ENCODE peak calls at places on chromosome 13, in six cellular contexts. J, E, M, B, I and S are unnamed samples.

GRCh38 chr13:93169980-93170379 is 56.6 kb upstream of the GPC6 start:
- DNase-seq in J (no peak), I (peak), E (no peak), M (peak), B (no peak), S (no peak)

GRCh38 chr13:110062777-110063442 is 244.0 kb downstream of the COL4A1 start:
- DNase-seq in M (no peak), I (no peak), B (no peak), E (no peak), J (no peak), S (no peak)

GRCh38 chr13:109730832-109731335 is 55.5 kb downstream of the IRS2 start:
- DNase-seq in J (no peak), I (no peak), B (no peak), M (no peak), E (no peak), S (no peak)

GRCh38 chr13:35979378-35979911 is 151.7 kb downstream of the DCLK1 start:
- DNase-seq in J (peak), B (no peak), E (no peak), I (peak), M (peak), S (no peak)

GRCh38 chr13:69769637-69770036 is 338.0 kb upstream of the ATXN8OS start:
- DNase-seq in I (no peak), B (no peak), E (peak), M (no peak), J (no peak), S (no peak)

GRCh38 chr13:106133025-106133424 is 402.4 kb downstream of the EFNB2 start:
- DNase-seq in M (no peak), E (no peak), J (no peak), I (peak), B (no peak), S (no peak)

GRCh38 chr13:103078145-103078544 is 11.9 kb upstream of the SLC10A2 start:
- DNase-seq in E (no peak), M (no peak), B (no peak), J (no peak), I (no peak), S (no peak)

GRCh38 chr13:99367663-99368448 is 60.7 kb upstream of the GPR183 start:
- DNase-seq in B (no peak), E (no peak), J (no peak), I (no peak), M (no peak), S (no peak)

GRCh38 chr13:113117335-113117872 is 5.2 kb upstream of the F10 start:
- DNase-seq in E (no peak), M (no peak), J (no peak), B (no peak), I (no peak), S (no peak)

GRCh38 chr13:112959701-112960542 is 9.1 kb upstream of the MCF2L start:
- DNase-seq in M (no peak), E (no peak), J (no peak), B (no peak), I (no peak), S (peak)

GRCh38 chr13:113997845-113998751 is 24.2 kb upstream of the C13orf46 start:
- DNase-seq in B (peak), M (peak), I (no peak), E (no peak), J (peak), S (peak)

GRCh38 chr13:20998649-20999415 is 62.6 kb downstream of the LATS2 start:
- DNase-seq in J (no peak), B (no peak), E (no peak), I (no peak), M (no peak), S (peak)

GRCh38 chr13:60139272-60139671 is 24.5 kb downstream of the DIAPH3 start:
- DNase-seq in B (no peak), J (no peak), M (no peak), I (peak), E (no peak), S (no peak)

GRCh38 chr13:50033696-50034095 is 18.5 kb downstream of the KCNRG start:
- DNase-seq in I (peak), B (no peak), M (no peak), E (no peak), J (no peak), S (no peak)

GRCh38 chr13:98780972-98781869 is 28.7 kb upstream of the SLC15A1 start:
- DNase-seq in J (no peak), E (no peak), M (no peak), B (no peak), I (no peak), S (no peak)

GRCh38 chr13:39306639-39307589 is 268.7 kb downstream of the NHLRC3 start:
- DNase-seq in B (no peak), J (no peak), I (no peak), E (no peak), M (no peak), S (no peak)

GRCh38 chr13:110161112-110161897 is 145.7 kb downstream of the COL4A1 start:
- DNase-seq in J (no peak), I (no peak), E (no peak), B (peak), M (no peak), S (no peak)

GRCh38 chr13:48775804-48776203 is 122.1 kb downstream of the CYSLTR2 start:
- DNase-seq in B (no peak), M (peak), E (no peak), I (peak), J (no peak), S (no peak)

GRCh38 chr13:97975280-97975850 is 21.9 kb downstream of the IPO5 start:
- DNase-seq in E (no peak), B (no peak), I (no peak), J (no peak), M (no peak), S (no peak)

GRCh38 chr13:72458701-72459100 is 268.7 kb downstream of the MZT1 start:
- DNase-seq in M (no peak), J (no peak), B (no peak), E (peak), I (peak), S (no peak)

GRCh38 chr13:20350380-20350763 is 118.3 kb upstream of the GJB6 start:
- DNase-seq in M (no peak), I (no peak), B (no peak), E (no peak), J (no peak), S (no peak)

GRCh38 chr13:99366075-99366987 is 59.1 kb upstream of the GPR183 start:
- DNase-seq in E (no peak), M (no peak), I (no peak), J (no peak), B (no peak), S (no peak)

GRCh38 chr13:39370554-39370953 is 232.4 kb downstream of the LHFPL6 start:
- DNase-seq in M (no peak), B (no peak), I (no peak), E (no peak), J (no peak), S (no peak)

GRCh38 chr13:35926859-35927530 is 204.2 kb downstream of the DCLK1 start:
- DNase-seq in M (no peak), B (no peak), I (no peak), J (no peak), E (no peak), S (no peak)

GRCh38 chr13:28679628-28680027 is 20.7 kb downstream of the POMP start:
- DNase-seq in I (no peak), M (no peak), E (no peak), B (no peak), J (no peak), S (no peak)

GRCh38 chr13:20799726-20800416 is 26.1 kb upstream of the EEF1AKMT1 start:
- DNase-seq in M (no peak), E (no peak), B (no peak), I (peak), J (no peak), S (no peak)

GRCh38 chr13:20411638-20412342 is 113.9 kb downstream of the CRYL1 start:
- DNase-seq in I (no peak), J (no peak), E (no peak), B (no peak), M (no peak), S (no peak)

GRCh38 chr13:58239774-58240268 is 608.3 kb downstream of the PCDH17 start:
- DNase-seq in M (no peak), I (no peak), E (no peak), J (no peak), B (no peak), S (no peak)

GRCh38 chr13:34465423-34465922 is 476.6 kb upstream of the NBEA start:
- DNase-seq in M (no peak), E (no peak), B (no peak), J (no peak), I (no peak), S (no peak)

GRCh38 chr13:29817604-29818378 is 32.6 kb downstream of the UBL3 start:
- DNase-seq in I (peak), B (peak), M (no peak), E (no peak), J (no peak), S (no peak)

GRCh38 chr13:24381539-24382265 is 72.3 kb downstream of the C1QTNF9 start:
- DNase-seq in E (peak), I (peak), B (no peak), J (no peak), M (no peak), S (no peak)

GRCh38 chr13:51581148-51581820 is 3.0 kb upstream of the WDFY2 start:
- DNase-seq in B (no peak), E (no peak), M (no peak), J (no peak), I (no peak), S (no peak)

GRCh38 chr13:109481046-109481445 is 305.3 kb downstream of the IRS2 start:
- DNase-seq in M (no peak), I (peak), B (no peak), E (no peak), J (no peak), S (no peak)

GRCh38 chr13:67408823-67409222 is 178.7 kb upstream of the PCDH9 start:
- DNase-seq in B (no peak), M (no peak), E (no peak), J (no peak), I (no peak), S (no peak)

GRCh38 chr13:20125129-20125782 is 35.6 kb downstream of the GJA3 start:
- DNase-seq in M (no peak), I (peak), J (no peak), B (no peak), E (no peak), S (no peak)

GRCh38 chr13:31119966-31120733 is 41.6 kb downstream of the HSPH1 start:
- DNase-seq in J (no peak), E (no peak), I (no peak), M (no peak), B (no peak), S (no peak)

GRCh38 chr13:30256713-30257432 is 50.5 kb downstream of the KATNAL1 start:
- DNase-seq in J (no peak), I (no peak), M (no peak), E (no peak), B (no peak), S (no peak)

GRCh38 chr13:33508060-33508459 is 222.5 kb upstream of the STARD13 start:
- DNase-seq in J (no peak), B (no peak), M (no peak), E (no peak), I (no peak), S (no peak)

GRCh38 chr13:24341439-24341838 is 32.1 kb downstream of the C1QTNF9 start:
- DNase-seq in M (peak), E (no peak), J (no peak), B (no peak), I (no peak), S (no peak)

GRCh38 chr13:39876258-39876657 is 220.8 kb downstream of the COG6 start:
- DNase-seq in M (peak), E (no peak), J (no peak), B (no peak), I (peak), S (no peak)

DNA sequence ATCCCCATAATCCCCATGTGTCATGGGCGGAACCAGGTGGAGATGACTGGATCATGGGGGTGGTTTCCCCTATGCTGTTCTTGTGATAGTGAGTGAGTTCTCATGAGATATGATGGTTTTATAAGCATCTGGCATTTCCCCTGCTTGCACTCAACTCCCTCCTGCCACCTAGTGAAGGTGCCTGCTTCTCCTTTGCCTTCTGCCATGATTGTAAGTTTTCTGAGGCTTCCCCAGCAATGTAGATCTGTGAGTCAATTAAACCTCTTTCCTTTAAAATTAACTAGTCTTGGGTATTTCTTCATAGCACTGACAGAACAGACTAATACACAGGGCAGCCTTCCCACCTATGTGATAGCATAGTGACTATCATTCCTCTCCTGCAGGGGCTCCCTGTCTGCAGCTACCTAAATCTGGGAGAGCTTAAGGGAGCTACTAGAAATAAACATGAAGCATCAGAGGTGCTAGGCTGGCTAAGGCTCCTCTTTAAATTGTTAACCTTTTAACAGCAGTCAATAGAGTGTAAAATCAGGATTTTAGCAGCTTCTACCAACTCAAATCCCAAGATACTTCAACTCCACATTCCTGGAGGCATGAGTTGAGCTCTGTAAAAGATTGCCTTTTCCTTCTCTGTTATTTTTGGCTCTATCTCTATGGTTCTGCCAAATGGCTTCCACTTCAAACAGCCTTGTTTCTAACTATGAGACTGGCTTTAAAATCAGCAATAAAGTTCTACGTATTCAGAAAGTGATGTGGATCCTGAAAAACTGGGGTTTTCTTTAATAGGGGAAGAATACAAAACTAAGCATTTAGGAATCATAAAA is 112.3 kb downstream of the VWA8 start:
- DNase-seq in I (peak), J (no peak), E (no peak), B (no peak), M (no peak), S (no peak)
- TF ChIP-seq CTCF in I (peak), J (no peak), E (peak), B (peak), M (no peak), S (peak)

GRCh38 chr13:43156916-43157315 is 133.5 kb downstream of the DNAJC15 start:
- DNase-seq in M (no peak), J (no peak), B (no peak), E (no peak), I (peak), S (no peak)

GRCh38 chr13:43157796-43158195 is 134.4 kb downstream of the DNAJC15 start:
- DNase-seq in E (no peak), M (no peak), B (no peak), J (no peak), I (peak), S (no peak)

GRCh38 chr13:43154083-43154739 is 130.8 kb downstream of the DNAJC15 start:
- DNase-seq in I (peak), M (no peak), B (no peak), J (no peak), E (no peak), S (no peak)

GRCh38 chr13:43154839-43155238 is 131.5 kb downstream of the DNAJC15 start:
- DNase-seq in J (no peak), M (no peak), E (no peak), B (no peak), I (no peak), S (no peak)

GRCh38 chr13:43159007-43159406 is 135.6 kb downstream of the DNAJC15 start:
- DNase-seq in E (no peak), B (no peak), I (peak), M (peak), J (no peak), S (no peak)
- TF ChIP-seq CTCF in E (no peak), B (no peak), I (peak), M (peak), J (no peak), S (peak)

GRCh38 chr13:85812282-85812681 is 13.1 kb upstream of the SLITRK6 start:
- DNase-seq in I (no peak), J (no peak), M (no peak), E (no peak), B (no peak), S (no peak)

GRCh38 chr13:85806553-85807175 is 7.4 kb upstream of the SLITRK6 start:
- DNase-seq in B (peak), I (peak), E (peak), M (no peak), J (no peak), S (no peak)
- TF ChIP-seq CTCF in B (peak), I (peak), E (peak), M (peak), J (peak), S (peak)

DNA sequence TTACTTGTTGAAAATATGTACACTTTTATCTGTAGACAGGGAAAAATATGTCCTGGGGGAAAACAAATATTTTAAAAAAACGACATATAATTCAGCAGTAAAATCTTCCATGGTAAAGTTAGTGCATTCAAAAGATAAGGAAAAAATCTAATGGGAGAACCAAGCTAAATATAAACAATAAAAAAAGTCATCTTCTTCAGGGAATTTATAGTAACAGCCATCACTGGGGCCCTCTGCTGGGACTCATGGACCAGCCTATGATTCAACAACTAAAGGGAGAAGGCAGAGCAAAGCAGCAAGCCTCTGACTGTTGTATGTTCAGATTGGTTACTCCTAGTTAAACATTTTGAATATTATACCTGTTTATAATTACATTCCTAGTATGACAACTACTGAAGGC is 93.0 kb downstream of the ITGBL1 start:
- DNase-seq in I (no peak), B (no peak), J (no peak), M (no peak), E (no peak), S (no peak)
- TF ChIP-seq CTCF in I (peak), B (peak), J (no peak), M (no peak), E (no peak), S (peak)

GRCh38 chr13:111344471-111345191 is 24.2 kb downstream of the TEX29 start:
- DNase-seq in I (peak), M (peak), J (no peak), E (peak), B (no peak), S (no peak)
- TF ChIP-seq CTCF in I (peak), M (peak), J (no peak), E (peak), B (no peak), S (peak)